ENCODE peak calls at places on chromosomes 11 and 22, in five cellular contexts. W is AG04450, L is fibroblast of mammary gland, T is lower leg skin, O is PC-9. I is an unnamed sample.

GRCh38 chr11:61701298-61701993 is 21.3 kb downstream of the DAGLA start:
- DNase-seq in L (no peak), T (no peak), W (no peak), O (no peak), I (no peak)

GRCh38 chr22:17896552-17896951 is 122.3 kb upstream of the BID start:
- DNase-seq in L (no peak), O (no peak), T (no peak), W (no peak), I (no peak)

GRCh38 chr22:46178755-46179505 is 28.6 kb downstream of the PPARA start:
- DNase-seq in L (no peak), W (no peak), T (no peak), O (no peak), I (no peak)

GRCh38 chr11:61567286-61568061 is 13.4 kb downstream of the SYT7 start:
- DNase-seq in O (peak), W (peak), L (peak), T (peak), I (peak)

GRCh38 chr22:21650823-21651520 is 8.9 kb downstream of the SDF2L1 start:
- DNase-seq in T (no peak), L (no peak), W (no peak), O (no peak), I (no peak)

GRCh38 chr22:26903030-26903856 is 245.9 kb downstream of the MIAT start:
- DNase-seq in O (no peak), W (no peak), L (no peak), T (no peak), I (no peak)

GRCh38 chr11:10317776-10318526 is 13.1 kb downstream of the ADM start:
- DNase-seq in L (no peak), T (no peak), O (no peak), W (no peak), I (no peak)

GRCh38 chr22:35444685-35445399 is 44.9 kb downstream of the MCM5 start:
- DNase-seq in W (no peak), L (no peak), T (no peak), O (no peak), I (no peak)

GRCh38 chr22:40953446-40953845 is 2.3 kb downstream of the RBX1 start:
- DNase-seq in W (no peak), T (no peak), L (no peak), O (no peak), I (no peak)

GRCh38 chr11:43802509-43802908 is 78.1 kb upstream of the ALKBH3 start:
- DNase-seq in T (no peak), L (no peak), W (no peak), O (no peak), I (no peak)

GRCh38 chr22:31347251-31348008 is 1.3 kb upstream of the PATZ1 start:
- DNase-seq in T (peak), L (peak), W (peak), O (peak), I (no peak)

GRCh38 chr22:47591709-47592108 is 829.3 kb downstream of the TBC1D22A start:
- DNase-seq in O (no peak), W (no peak), T (peak), L (no peak), I (no peak)

GRCh38 chr22:37932821-37933578 is 20.4 kb downstream of the C22orf23 start:
- DNase-seq in W (no peak), O (no peak), T (no peak), L (no peak), I (no peak)

DNA sequence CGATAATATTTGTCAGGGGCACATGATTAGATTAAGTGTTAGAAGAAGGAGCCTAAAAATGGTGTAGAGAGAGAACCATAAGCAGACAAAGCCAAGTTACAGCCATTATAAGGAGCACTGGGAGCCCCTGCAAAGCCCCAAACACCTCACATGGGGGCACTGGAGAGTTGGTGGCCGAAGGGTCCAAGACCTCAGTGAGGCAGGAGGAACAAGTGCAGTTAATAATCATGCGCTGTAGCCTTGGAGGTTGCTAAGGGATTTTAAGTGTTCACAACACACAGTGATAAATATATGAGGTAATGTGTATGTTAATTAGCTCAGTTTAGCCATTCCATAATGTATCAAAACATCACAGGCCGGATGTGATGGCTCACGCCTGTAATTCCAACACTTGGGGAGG is 54.4 kb upstream of the JAM3 start:
- DNase-seq in T (no peak), W (no peak), O (no peak), L (no peak), I (no peak)
- TF ChIP-seq CTCF in T (no peak), W (peak), O (no peak), L (peak), I (peak)

GRCh38 chr22:23753371-23753770 is 854 bp downstream of the VPREB3 start:
- DNase-seq in T (no peak), L (no peak), W (no peak), O (no peak), I (no peak)
- H3K4me3 ChIP-seq in T (no peak), L (no peak), W (no peak), O (no peak), I (no peak)

GRCh38 chr11:130070109-130070828 is 575 bp downstream of the APLP2 start:
- DNase-seq in L (no peak), T (peak), W (no peak), O (no peak), I (no peak)

GRCh38 chr11:130068546-130068985 is 1.1 kb upstream of the APLP2 start:
- DNase-seq in O (peak), L (no peak), T (no peak), W (no peak), I (no peak)

GRCh38 chr11:130069684-130070108 is at the start of gene APLP2:
- DNase-seq in W (peak), T (peak), O (peak), L (peak), I (peak)

GRCh38 chr11:130070829-130071205 is 1.1 kb downstream of the APLP2 start:
- DNase-seq in T (no peak), L (no peak), O (no peak), W (no peak), I (no peak)

DNA sequence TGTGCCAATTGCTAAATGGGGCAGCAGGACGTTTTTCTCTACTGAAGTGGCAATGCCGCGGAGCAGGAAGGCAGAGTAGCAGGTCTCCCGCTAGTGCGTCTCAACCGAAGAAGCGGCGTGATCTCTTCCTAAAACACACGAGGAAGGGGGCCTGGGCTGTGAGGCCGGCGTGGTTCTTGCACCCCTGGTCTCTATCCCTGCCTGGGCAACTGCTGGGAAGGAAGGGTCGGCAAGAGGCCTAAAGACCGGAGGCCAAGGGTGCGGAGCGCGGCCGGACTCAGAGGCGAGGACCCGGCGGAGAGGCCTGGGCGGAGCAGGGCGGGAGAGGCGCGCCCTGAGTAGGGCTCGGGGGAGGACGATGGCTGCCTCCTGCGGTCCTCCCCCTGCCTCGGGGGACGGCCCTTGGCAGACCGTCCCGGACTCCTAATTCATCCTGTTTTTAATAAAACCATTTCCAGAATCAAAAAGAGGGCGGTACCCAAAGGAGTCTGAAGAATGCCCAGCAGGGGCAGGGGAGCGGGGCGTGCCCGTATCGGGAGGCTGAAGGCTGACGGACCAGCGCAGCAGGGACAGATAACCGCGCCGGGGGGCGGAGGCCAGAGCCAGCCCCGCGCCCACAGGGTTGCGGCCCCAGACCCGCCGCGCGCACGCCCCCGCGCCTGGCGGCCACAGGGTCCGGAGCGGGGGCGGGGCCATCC is 559 bp upstream of the APLP2 start:
- DNase-seq in L (peak), T (peak), W (peak), O (peak), I (peak)
- TF ChIP-seq CTCF in L (no peak), T (no peak), W (no peak), O (no peak), I (no peak)

GRCh38 chr22:50706481-50707125 is 31.4 kb upstream of the ACR start:
- DNase-seq in W (no peak), T (no peak), O (no peak), L (no peak), I (no peak)

GRCh38 chr22:50705851-50706351 is 32.1 kb upstream of the ACR start:
- DNase-seq in L (no peak), O (no peak), W (no peak), T (no peak), I (no peak)

GRCh38 chr22:50704510-50705218 is 32.0 kb downstream of the SHANK3 start:
- DNase-seq in T (peak), W (no peak), O (no peak), L (no peak), I (no peak)

GRCh38 chr22:50703726-50704509 is 31.3 kb downstream of the SHANK3 start:
- DNase-seq in O (no peak), W (no peak), L (no peak), T (peak), I (no peak)

GRCh38 chr22:50705219-50705691 is 32.6 kb downstream of the SHANK3 start:
- DNase-seq in T (no peak), W (peak), O (no peak), L (peak), I (no peak)
- H3K4me3 ChIP-seq in T (no peak), W (peak), O (no peak), L (no peak), I (no peak)

GRCh38 chr11:18243783-18244362 is 4.6 kb downstream of the SAA2 start:
- DNase-seq in W (peak), L (peak), O (peak), T (no peak), I (peak)
- TF ChIP-seq CTCF in W (peak), L (peak), O (peak), T (no peak), I (peak)

DNA sequence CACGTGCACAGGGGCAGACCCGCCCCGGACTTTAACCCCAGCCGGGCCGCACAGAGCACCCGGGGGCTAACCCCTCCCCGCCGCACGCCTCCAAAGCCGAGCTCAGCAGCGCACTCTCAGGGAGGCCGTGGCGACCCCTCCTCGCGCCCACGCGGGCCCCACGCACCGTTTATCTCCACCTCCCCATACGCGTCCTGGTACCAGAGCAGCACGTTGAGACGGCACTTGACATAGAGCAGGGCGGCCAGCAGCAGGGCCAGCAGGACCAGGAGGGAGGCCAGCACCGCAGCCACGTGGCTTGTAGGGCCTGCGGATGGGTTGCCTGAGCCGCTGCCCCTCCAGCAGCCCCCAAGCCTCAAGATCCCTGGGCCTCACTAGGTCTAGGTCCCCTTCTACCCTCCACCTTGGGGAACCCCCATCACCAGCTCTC is 7.1 kb downstream of the SIGIRR start:
- DNase-seq in W (no peak), T (no peak), L (no peak), O (no peak), I (no peak)
- H3K4me3 ChIP-seq in W (no peak), T (no peak), L (no peak), O (no peak), I (no peak)

DNA sequence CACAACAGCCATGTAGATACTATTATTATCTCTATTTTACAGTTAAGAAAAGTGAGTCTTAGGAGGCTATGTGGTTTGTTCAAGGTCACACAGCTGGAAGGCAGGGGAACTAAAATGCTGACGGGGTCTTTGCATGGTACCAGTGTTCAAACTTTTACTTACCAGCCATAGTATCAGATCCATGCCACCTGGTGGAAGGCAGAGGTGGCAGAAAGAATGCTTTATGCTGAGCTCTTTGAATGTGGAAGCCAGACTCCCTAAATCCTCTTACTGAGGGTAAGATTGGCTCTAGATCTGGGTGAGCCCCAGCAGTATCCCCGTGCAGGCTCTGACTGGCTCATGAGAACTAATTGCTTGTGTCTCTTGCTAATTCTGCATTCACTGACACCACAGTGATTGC is 54.3 kb upstream of the NAV2 start:
- DNase-seq in L (no peak), O (no peak), T (peak), W (no peak), I (no peak)
- TF ChIP-seq CTCF in L (peak), O (no peak), T (no peak), W (peak), I (no peak)

GRCh38 chr11:73306069-73306468 is 2.0 kb upstream of the ARHGEF17 start:
- DNase-seq in O (no peak), T (no peak), L (no peak), W (no peak), I (no peak)

GRCh38 chr11:73307323-73308002 is 613 bp upstream of the ARHGEF17 start:
- DNase-seq in L (peak), W (peak), T (peak), O (peak), I (peak)

GRCh38 chr11:73308963-73309960 is 1.2 kb downstream of the ARHGEF17 start:
- DNase-seq in T (peak), L (peak), O (peak), W (peak), I (peak)

GRCh38 chr11:73308003-73308962 is at the start of gene ARHGEF17:
- DNase-seq in O (peak), W (no peak), T (peak), L (peak), I (no peak)

GRCh38 chr11:73306977-73307322 is 1.1 kb upstream of the ARHGEF17 start:
- DNase-seq in O (no peak), W (no peak), T (no peak), L (no peak), I (no peak)
- H3K4me3 ChIP-seq in O (peak), W (peak), T (no peak), L (peak), I (peak)

DNA sequence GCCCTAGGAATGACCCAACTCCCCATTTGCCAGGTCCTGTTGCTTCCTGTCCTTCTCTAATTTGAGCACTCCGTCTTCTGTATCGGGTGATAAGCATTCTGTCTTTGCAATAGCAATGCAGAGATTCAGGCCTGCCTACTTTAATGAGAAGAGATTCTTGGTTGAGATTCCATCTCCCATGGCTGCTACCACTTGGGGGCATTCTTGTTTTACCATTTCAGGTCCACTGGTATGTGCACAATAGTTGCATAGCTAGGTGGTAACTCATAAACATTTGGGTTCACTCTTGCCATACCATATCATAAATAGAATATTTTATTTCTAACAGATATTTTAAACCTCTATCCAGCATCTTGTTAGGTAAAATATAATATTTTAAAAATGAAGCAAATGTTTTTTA is 34.4 kb upstream of the CALCB start:
- DNase-seq in W (no peak), L (peak), O (no peak), T (no peak), I (no peak)
- TF ChIP-seq CTCF in W (no peak), L (peak), O (peak), T (no peak), I (peak)

I was measured in AG09309.